ENCODE peak calls at places on chromosomes 6 and 20, in five cellular contexts. One of them, this sample, is unnamed. For H3K27me3, the result is how much of the 10 kb centered on the place peaks cover.

GRCh38 chr20:63624486-63624885 is 2.4 kb downstream of the GMEB2 start:
- DNase-seq in H9: no peak
- DNase-seq in trophoblast cell: peak
- DNase-seq in mesendoderm: peak
- DNase-seq in IMR-90: peak
- DNase-seq in this sample: no peak

GRCh38 chr6:135202821-135203220 is 21.7 kb downstream of the MYB start:
- DNase-seq in mesendoderm: no peak
- DNase-seq in trophoblast cell: no peak
- DNase-seq in H9: no peak
- DNase-seq in IMR-90: no peak
- DNase-seq in this sample: no peak

GRCh38 chr6:75896526-75896925 is 147.5 kb downstream of the MYO6 start:
- DNase-seq in IMR-90: no peak
- DNase-seq in trophoblast cell: no peak
- DNase-seq in H9: no peak
- DNase-seq in mesendoderm: peak
- DNase-seq in this sample: no peak

GRCh38 chr6:133396630-133397335 is 155.6 kb downstream of the EYA4 start:
- DNase-seq in mesendoderm: no peak
- DNase-seq in H9: no peak
- DNase-seq in trophoblast cell: no peak
- DNase-seq in IMR-90: peak
- DNase-seq in this sample: no peak

GRCh38 chr6:56009620-56010019 is 134.2 kb upstream of the BMP5 start:
- DNase-seq in H9: no peak
- DNase-seq in mesendoderm: no peak
- DNase-seq in trophoblast cell: no peak
- DNase-seq in IMR-90: no peak
- DNase-seq in this sample: no peak

GRCh38 chr6:3808759-3809514 is 40.2 kb upstream of the FAM50B start:
- DNase-seq in IMR-90: peak
- DNase-seq in mesendoderm: no peak
- DNase-seq in H9: no peak
- DNase-seq in trophoblast cell: peak
- DNase-seq in this sample: no peak

GRCh38 chr20:869606-870005 is 36.1 kb downstream of the FAM110A start:
- DNase-seq in IMR-90: no peak
- DNase-seq in H9: no peak
- DNase-seq in mesendoderm: no peak
- DNase-seq in trophoblast cell: no peak
- DNase-seq in this sample: no peak

GRCh38 chr6:170147056-170147787 is 143.7 kb downstream of the DLL1 start:
- DNase-seq in IMR-90: no peak
- DNase-seq in H9: no peak
- DNase-seq in trophoblast cell: no peak
- DNase-seq in mesendoderm: no peak
- DNase-seq in this sample: no peak

GRCh38 chr6:105993769-105994521 is 92.2 kb upstream of the PRDM1 start:
- DNase-seq in mesendoderm: peak
- DNase-seq in trophoblast cell: peak
- DNase-seq in H9: no peak
- DNase-seq in IMR-90: peak
- DNase-seq in this sample: peak

GRCh38 chr6:144066745-144067484 is 28.5 kb downstream of the SF3B5 start:
- DNase-seq in IMR-90: no peak
- DNase-seq in trophoblast cell: no peak
- DNase-seq in H9: no peak
- DNase-seq in mesendoderm: no peak
- DNase-seq in this sample: no peak

GRCh38 chr6:16130932-16131387 is 2.1 kb downstream of the MYLIP start:
- DNase-seq in IMR-90: peak
- DNase-seq in mesendoderm: peak
- DNase-seq in H9: no peak
- DNase-seq in trophoblast cell: peak
- DNase-seq in this sample: peak

GRCh38 chr6:160041608-160042007 is 72.7 kb downstream of the IGF2R start:
- DNase-seq in trophoblast cell: no peak
- DNase-seq in H9: no peak
- DNase-seq in IMR-90: peak
- DNase-seq in mesendoderm: no peak
- DNase-seq in this sample: no peak

GRCh38 chr20:49843139-49843538 is 30.5 kb downstream of the SLC9A8 start:
- DNase-seq in trophoblast cell: no peak
- DNase-seq in IMR-90: no peak
- DNase-seq in mesendoderm: no peak
- DNase-seq in H9: no peak
- DNase-seq in this sample: no peak

GRCh38 chr20:16472045-16472872 is 101.0 kb downstream of the KIF16B start:
- DNase-seq in H9: no peak
- DNase-seq in trophoblast cell: peak
- DNase-seq in IMR-90: peak
- DNase-seq in mesendoderm: peak
- DNase-seq in this sample: no peak

GRCh38 chr6:4612636-4613171 is 163.5 kb upstream of the CDYL start:
- DNase-seq in IMR-90: peak
- DNase-seq in H9: no peak
- DNase-seq in trophoblast cell: no peak
- DNase-seq in mesendoderm: no peak
- DNase-seq in this sample: no peak

GRCh38 chr6:37502703-37503485 is 3.2 kb upstream of the CCDC167 start:
- DNase-seq in IMR-90: no peak
- DNase-seq in H9: no peak
- DNase-seq in trophoblast cell: no peak
- DNase-seq in mesendoderm: no peak
- DNase-seq in this sample: no peak

GRCh38 chr6:41741625-41742490 is 5.3 kb downstream of the PGC start:
- DNase-seq in H9: no peak
- DNase-seq in trophoblast cell: peak
- DNase-seq in mesendoderm: peak
- DNase-seq in IMR-90: no peak
- DNase-seq in this sample: no peak

GRCh38 chr20:58438970-58439808 is 50.2 kb downstream of the VAPB start:
- DNase-seq in mesendoderm: no peak
- DNase-seq in IMR-90: no peak
- DNase-seq in trophoblast cell: no peak
- DNase-seq in H9: no peak
- DNase-seq in this sample: no peak

GRCh38 chr6:40894962-40895799 is 143.8 kb downstream of the UNC5CL start:
- DNase-seq in mesendoderm: peak
- DNase-seq in H9: peak
- DNase-seq in IMR-90: peak
- DNase-seq in trophoblast cell: peak
- DNase-seq in this sample: peak

GRCh38 chr6:16711551-16712249 is 49.6 kb downstream of the ATXN1 start:
- DNase-seq in trophoblast cell: peak
- DNase-seq in IMR-90: no peak
- DNase-seq in mesendoderm: no peak
- DNase-seq in H9: no peak
- DNase-seq in this sample: no peak

GRCh38 chr6:37362101-37362823 is 8.5 kb downstream of the RNF8 start:
- DNase-seq in H9: no peak
- DNase-seq in trophoblast cell: no peak
- DNase-seq in mesendoderm: no peak
- DNase-seq in IMR-90: no peak
- DNase-seq in this sample: no peak

GRCh38 chr6:134314236-134314821 is 3.6 kb downstream of the SGK1 start:
- DNase-seq in H9: no peak
- DNase-seq in trophoblast cell: no peak
- DNase-seq in IMR-90: no peak
- DNase-seq in mesendoderm: no peak
- DNase-seq in this sample: no peak

GRCh38 chr6:113375950-113376846 is 480.9 kb upstream of the MARCKS start:
- DNase-seq in mesendoderm: peak
- DNase-seq in IMR-90: peak
- DNase-seq in H9: no peak
- DNase-seq in trophoblast cell: peak
- DNase-seq in this sample: no peak

GRCh38 chr6:157614026-157614484 is 209.0 kb upstream of the SNX9 start:
- DNase-seq in mesendoderm: no peak
- DNase-seq in IMR-90: peak
- DNase-seq in trophoblast cell: no peak
- DNase-seq in H9: no peak
- DNase-seq in this sample: no peak

GRCh38 chr20:22698443-22698842 is 114.1 kb upstream of the FOXA2 start:
- DNase-seq in IMR-90: no peak
- DNase-seq in trophoblast cell: no peak
- DNase-seq in mesendoderm: no peak
- DNase-seq in H9: no peak
- DNase-seq in this sample: no peak

GRCh38 chr6:106064103-106064502 is 22.0 kb upstream of the PRDM1 start:
- DNase-seq in mesendoderm: peak
- DNase-seq in IMR-90: peak
- DNase-seq in H9: no peak
- DNase-seq in trophoblast cell: no peak
- DNase-seq in this sample: no peak

GRCh38 chr6:135921176-135921575 is 69.7 kb downstream of the PDE7B start:
- DNase-seq in IMR-90: peak
- DNase-seq in trophoblast cell: no peak
- DNase-seq in mesendoderm: no peak
- DNase-seq in H9: no peak
- DNase-seq in this sample: no peak

GRCh38 chr6:75107913-75108312 is 97.9 kb downstream of the COL12A1 start:
- DNase-seq in mesendoderm: no peak
- DNase-seq in IMR-90: no peak
- DNase-seq in trophoblast cell: no peak
- DNase-seq in H9: no peak
- DNase-seq in this sample: no peak

GRCh38 chr20:22680031-22680740 is 95.8 kb upstream of the FOXA2 start:
- DNase-seq in mesendoderm: no peak
- DNase-seq in IMR-90: no peak
- DNase-seq in H9: no peak
- DNase-seq in trophoblast cell: no peak
- DNase-seq in this sample: no peak

GRCh38 chr20:23187759-23188158 is 101.6 kb upstream of the CD93 start:
- DNase-seq in mesendoderm: no peak
- DNase-seq in trophoblast cell: no peak
- DNase-seq in H9: no peak
- DNase-seq in IMR-90: no peak
- DNase-seq in this sample: no peak

DNA sequence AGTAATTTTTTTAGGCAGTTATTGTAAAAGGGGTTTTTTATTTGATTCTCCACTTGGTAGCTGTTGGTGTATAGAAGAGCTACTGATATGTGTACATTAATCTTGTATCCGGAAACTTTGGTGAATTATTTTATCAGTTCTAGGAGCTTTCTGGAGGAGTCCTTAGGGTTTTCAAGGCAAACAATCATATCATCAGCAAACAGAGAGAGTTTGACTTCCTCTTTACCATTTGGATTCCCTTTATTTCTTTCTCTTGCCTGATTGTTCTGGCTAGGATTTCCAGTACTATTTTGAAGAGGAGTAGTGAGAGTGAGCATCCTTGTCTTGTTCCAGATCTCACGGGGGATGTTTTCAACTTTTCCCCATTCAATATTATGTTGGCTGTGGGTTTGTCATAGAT is 28.0 kb upstream of the TNFAIP3 start:
- DNase-seq in trophoblast cell: no peak
- DNase-seq in IMR-90: no peak
- DNase-seq in mesendoderm: no peak
- DNase-seq in H9: no peak
- DNase-seq in this sample: no peak
- H3K27me3 ChIP-seq in trophoblast cell: under half
- H3K27me3 ChIP-seq in IMR-90: under half
- H3K27me3 ChIP-seq in mesendoderm: under half
- H3K27me3 ChIP-seq in H9: under half
- H3K27me3 ChIP-seq in this sample: under half

GRCh38 chr20:4051413-4052138 is 36.2 kb upstream of the RNF24 start:
- DNase-seq in mesendoderm: no peak
- DNase-seq in trophoblast cell: no peak
- DNase-seq in IMR-90: no peak
- DNase-seq in H9: no peak
- DNase-seq in this sample: no peak
- H3K18ac ChIP-seq in mesendoderm: no peak
- H3K18ac ChIP-seq in trophoblast cell: no peak
- H3K18ac ChIP-seq in IMR-90: no peak
- H3K18ac ChIP-seq in H9: no peak
- H3K18ac ChIP-seq in this sample: no peak

GRCh38 chr6:28741363-28741762 is 182.4 kb downstream of the TRIM27 start:
- DNase-seq in trophoblast cell: no peak
- DNase-seq in IMR-90: no peak
- DNase-seq in H9: no peak
- DNase-seq in mesendoderm: no peak
- DNase-seq in this sample: no peak
- H3K27me3 ChIP-seq in trophoblast cell: under half
- H3K27me3 ChIP-seq in IMR-90: under half
- H3K27me3 ChIP-seq in H9: under half
- H3K27me3 ChIP-seq in mesendoderm: under half
- H3K27me3 ChIP-seq in this sample: under half

GRCh38 chr6:45717027-45717426 is 298.6 kb downstream of the CLIC5 start:
- DNase-seq in trophoblast cell: peak
- DNase-seq in mesendoderm: peak
- DNase-seq in H9: no peak
- DNase-seq in IMR-90: no peak
- DNase-seq in this sample: no peak

GRCh38 chr6:45715508-45715803 is 300.2 kb downstream of the CLIC5 start:
- DNase-seq in H9: no peak
- DNase-seq in mesendoderm: no peak
- DNase-seq in IMR-90: no peak
- DNase-seq in trophoblast cell: no peak
- DNase-seq in this sample: no peak

GRCh38 chr6:45713981-45714685 is 301.5 kb downstream of the CLIC5 start:
- DNase-seq in trophoblast cell: no peak
- DNase-seq in IMR-90: no peak
- DNase-seq in mesendoderm: no peak
- DNase-seq in H9: no peak
- DNase-seq in this sample: no peak

GRCh38 chr6:45717715-45718114 is 297.9 kb downstream of the CLIC5 start:
- DNase-seq in H9: no peak
- DNase-seq in IMR-90: no peak
- DNase-seq in mesendoderm: no peak
- DNase-seq in trophoblast cell: no peak
- DNase-seq in this sample: no peak

GRCh38 chr6:45714795-45715507 is 300.7 kb downstream of the CLIC5 start:
- DNase-seq in mesendoderm: peak
- DNase-seq in trophoblast cell: peak
- DNase-seq in H9: peak
- DNase-seq in IMR-90: peak
- DNase-seq in this sample: peak
- H3K18ac ChIP-seq in mesendoderm: no peak
- H3K18ac ChIP-seq in trophoblast cell: no peak
- H3K18ac ChIP-seq in H9: no peak
- H3K18ac ChIP-seq in IMR-90: peak
- H3K18ac ChIP-seq in this sample: no peak